ENCODE peak calls at places on chromosomes 3 and 15, in four cellular contexts. D is GM12878, F is H1, V is HepG2. R is an unnamed sample. For H3K9me3, the result is how much of the 10 kb centered on the place peaks cover.

GRCh38 chr15:89128320-89129122 is 40.3 kb downstream of the ABHD2 start:
- DNase-seq in V (peak), F (no peak), D (no peak), R (no peak)

GRCh38 chr3:184380210-184380626 is 364 bp downstream of the CHRD start:
- DNase-seq in D (no peak), V (peak), F (no peak), R (peak)

GRCh38 chr15:34304613-34305012 is 33.0 kb downstream of the SLC12A6 start:
- DNase-seq in V (peak), D (no peak), F (no peak), R (no peak)

GRCh38 chr3:159987291-159987711 is 1.3 kb upstream of the IL12A start:
- DNase-seq in V (no peak), F (no peak), D (no peak), R (no peak)

GRCh38 chr15:66650433-66650832 is 51.6 kb upstream of the SMAD6 start:
- DNase-seq in F (no peak), V (peak), D (no peak), R (no peak)

GRCh38 chr3:15102256-15102655 is 3.3 kb upstream of the RBSN start:
- DNase-seq in V (no peak), D (no peak), F (no peak), R (no peak)

GRCh38 chr3:70853161-70853560 is 540.7 kb upstream of the MDFIC2 start:
- DNase-seq in D (no peak), V (no peak), F (no peak), R (no peak)

GRCh38 chr15:25250906-25251622 is 187.8 kb downstream of the UBE3A start:
- DNase-seq in D (no peak), F (no peak), V (no peak), R (no peak)

GRCh38 chr3:37536033-37536432 is 325.6 kb upstream of the CTDSPL start:
- DNase-seq in F (no peak), V (no peak), D (no peak), R (no peak)

GRCh38 chr3:142614059-142614626 is 17.9 kb downstream of the PLS1 start:
- DNase-seq in F (no peak), D (no peak), V (no peak), R (no peak)

GRCh38 chr15:48794697-48795134 is 16.2 kb downstream of the CEP152 start:
- DNase-seq in V (no peak), D (peak), F (no peak), R (no peak)

GRCh38 chr3:141105828-141106628 is 54.9 kb downstream of the SPSB4 start:
- DNase-seq in V (peak), F (no peak), D (peak), R (peak)

GRCh38 chr3:66253790-66254620 is 33.2 kb downstream of the SLC25A26 start:
- DNase-seq in F (no peak), D (no peak), V (peak), R (peak)

GRCh38 chr3:52816654-52817053 is 13.8 kb downstream of the ITIH4 start:
- DNase-seq in V (no peak), F (no peak), D (no peak), R (no peak)

GRCh38 chr15:75666823-75667501 is 19.2 kb downstream of the SNX33 start:
- DNase-seq in V (peak), D (no peak), F (no peak), R (no peak)
- TF ChIP-seq SUZ12 in V (no peak), D (no peak), F (no peak), R (no peak)

GRCh38 chr3:126770096-126770495 is 66.1 kb downstream of the CHCHD6 start:
- DNase-seq in F (no peak), V (no peak), D (no peak), R (no peak)
- H3K9me3 ChIP-seq in F (under half), V (under half), D (under half), R (under half)

GRCh38 chr3:10968390-10968789 is 24.2 kb upstream of the SLC6A1 start:
- DNase-seq in V (no peak), D (no peak), F (no peak), R (no peak)
- TF ChIP-seq SUZ12 in V (no peak), D (no peak), F (no peak), R (no peak)

GRCh38 chr3:136904746-136905145 is 42.7 kb downstream of the NCK1 start:
- DNase-seq in F (no peak), D (no peak), V (no peak), R (no peak)
- H3K9me3 ChIP-seq in F (under half), D (under half), V (under half), R (under half)

GRCh38 chr3:16474304-16474703 is 39.2 kb downstream of the RFTN1 start:
- DNase-seq in D (no peak), V (no peak), F (no peak), R (no peak)
- TF ChIP-seq SUZ12 in D (no peak), V (no peak), F (no peak), R (no peak)

GRCh38 chr3:42756681-42757213 is 16.3 kb downstream of the CCDC13 start:
- DNase-seq in F (no peak), D (no peak), V (no peak), R (no peak)
- H3K9me3 ChIP-seq in F (under half), D (under half), V (under half), R (under half)